ENCODE peak calls at places on chromosome 6, in nine cellular contexts. G is GM12892, V is neural crest cell, W is ecto neural progenitor cell, R is head of caudate nucleus, I is HEK293T, J is HTR-8/SVneo, Z is NCI-H146, F is aorta. Q is an unnamed sample.

GRCh38 chr6:44176935-44177509 is 18.4 kb downstream of the CAPN11 start:
- DNase-seq in G (peak), V (no peak), W (no peak), R (no peak), I (no peak), J (no peak), Z (peak), F (no peak), Q (no peak)

GRCh38 chr6:152091201-152091600 is 283.7 kb downstream of the ESR1 start:
- DNase-seq in G (no peak), V (no peak), W (no peak), R (no peak), I (no peak), J (no peak), Z (no peak), F (no peak), Q (no peak)

GRCh38 chr6:73739097-73739496 is 43.1 kb downstream of the CD109 start:
- DNase-seq in G (no peak), V (no peak), W (no peak), R (no peak), I (peak), J (peak), Z (peak), F (no peak), Q (no peak)

GRCh38 chr6:31792090-31792374 is 3.5 kb downstream of the VARS1 start:
- DNase-seq in G (no peak), V (no peak), W (no peak), R (no peak), I (no peak), J (no peak), Z (no peak), F (no peak), Q (no peak)

GRCh38 chr6:163243083-163243482 is 171.4 kb upstream of the QKI start:
- DNase-seq in G (no peak), V (no peak), W (no peak), R (peak), I (no peak), J (no peak), Z (no peak), F (no peak), Q (no peak)

GRCh38 chr6:163536770-163537169 is 122.3 kb downstream of the QKI start:
- DNase-seq in G (no peak), V (no peak), W (no peak), R (no peak), I (no peak), J (no peak), Z (no peak), F (no peak), Q (no peak)

GRCh38 chr6:125957845-125958244 is 1.3 kb downstream of the HINT3 start:
- DNase-seq in G (no peak), V (no peak), W (no peak), R (no peak), I (peak), J (peak), Z (peak), F (no peak), Q (no peak)

GRCh38 chr6:148874698-148875293 is 128.0 kb downstream of the UST start:
- DNase-seq in G (no peak), V (no peak), W (no peak), R (no peak), I (peak), J (no peak), Z (peak), F (no peak), Q (no peak)

GRCh38 chr6:55868910-55869479 is 6.4 kb downstream of the BMP5 start:
- DNase-seq in G (no peak), V (no peak), W (no peak), R (no peak), I (peak), J (peak), Z (no peak), F (no peak), Q (no peak)

GRCh38 chr6:21396313-21396712 is 197.2 kb upstream of the SOX4 start:
- DNase-seq in G (no peak), V (no peak), W (no peak), R (no peak), I (no peak), J (no peak), Z (no peak), F (no peak), Q (no peak)

GRCh38 chr6:137222376-137222775 is 3.2 kb upstream of the IFNGR1 start:
- DNase-seq in G (no peak), V (no peak), W (no peak), R (no peak), I (no peak), J (no peak), Z (no peak), F (no peak), Q (peak)

GRCh38 chr6:52576392-52577021 is 353 bp downstream of the TRAM2 start:
- DNase-seq in G (peak), V (peak), W (no peak), R (peak), I (peak), J (peak), Z (peak), F (peak), Q (peak)

GRCh38 chr6:35534396-35535170 is 21.9 kb upstream of the TULP1 start:
- DNase-seq in G (no peak), V (no peak), W (peak), R (no peak), I (no peak), J (no peak), Z (no peak), F (no peak), Q (no peak)

GRCh38 chr6:25883991-25884390 is 9.9 kb upstream of the SLC17A3 start:
- DNase-seq in G (no peak), V (no peak), W (no peak), R (no peak), I (no peak), J (peak), Z (no peak), F (no peak), Q (no peak)

GRCh38 chr6:114081730-114082129 is 110.8 kb upstream of the HDAC2 start:
- DNase-seq in G (no peak), V (no peak), W (no peak), R (no peak), I (no peak), J (no peak), Z (no peak), F (no peak), Q (no peak)

GRCh38 chr6:86010915-86011786 is 368.5 kb upstream of the SYNCRIP start:
- DNase-seq in G (no peak), V (no peak), W (no peak), R (no peak), I (no peak), J (no peak), Z (no peak), F (no peak), Q (no peak)

GRCh38 chr6:35370124-35370741 is 27.9 kb downstream of the PPARD start:
- DNase-seq in G (peak), V (no peak), W (no peak), R (peak), I (no peak), J (peak), Z (no peak), F (peak), Q (peak)

GRCh38 chr6:153121311-153121710 is 9.8 kb downstream of the RGS17 start:
- DNase-seq in G (no peak), V (no peak), W (no peak), R (no peak), I (no peak), J (no peak), Z (no peak), F (no peak), Q (no peak)

GRCh38 chr6:79570129-79570801 is 33.0 kb upstream of the LCA5 start:
- DNase-seq in G (no peak), V (no peak), W (no peak), R (no peak), I (no peak), J (no peak), Z (no peak), F (no peak), Q (peak)

GRCh38 chr6:119791746-119792145 is 442.2 kb upstream of the MAN1A1 start:
- DNase-seq in G (no peak), V (no peak), W (no peak), R (no peak), I (no peak), J (no peak), Z (no peak), F (no peak), Q (no peak)

GRCh38 chr6:21597706-21598273 is 4.2 kb downstream of the SOX4 start:
- DNase-seq in G (no peak), V (no peak), W (no peak), R (no peak), I (no peak), J (no peak), Z (no peak), F (no peak), Q (no peak)